ENCODE peak calls at places on chromosomes 16 and 17, in ten cellular contexts. J is activated naive CD8-positive, alpha-beta T cell treated with anti-CD3 and anti-CD28 coated beads for 36 hours; D is islet precursor cell; E is stimulated activated CD8-positive, alpha-beta memory T cell treated with anti-CD3 and anti-CD28 coated beads, Interleukin-2, amount 100 ng/mL, for 48 hours; V is HAP-1; N is left ventricle myocardium superior; R is AG10803; K is ecto neural progenitor cell; B is lung microvascular endothelial cell; I is adipocyte. U is an unnamed sample.

GRCh38 chr17:60631119-60631518 is 31.1 kb downstream of the PPM1D start:
- DNase-seq in V (no peak), K (no peak), N (no peak), B (no peak), I (no peak), J (no peak), R (no peak), E (no peak), D (no peak), U (no peak)

GRCh38 chr16:89114159-89114981 is 20.7 kb downstream of the ACSF3 start:
- DNase-seq in V (no peak), I (no peak), D (peak; percentile 80), J (no peak), K (no peak), B (peak; percentile 36), E (no peak), R (peak; percentile 38), N (peak; percentile 31), U (peak; percentile 77)

GRCh38 chr17:40535924-40536717 is 29.2 kb downstream of the CCR7 start:
- DNase-seq in I (no peak), K (no peak), R (peak; percentile 56), B (peak; percentile 78), D (no peak), E (no peak), V (no peak), J (no peak), N (no peak), U (no peak)

GRCh38 chr16:18784917-18785623 is 5.1 kb downstream of the RPS15A start:
- DNase-seq in I (no peak), D (no peak), V (no peak), E (no peak), J (no peak), B (no peak), N (no peak), K (no peak), R (no peak), U (no peak)

GRCh38 chr16:1465567-1465915 is 9.3 kb downstream of the CLCN7 start:
- DNase-seq in B (no peak), D (no peak), K (no peak), R (no peak), J (no peak), V (no peak), E (no peak), N (peak; percentile 8), I (no peak), U (no peak)

GRCh38 chr16:10589106-10589505 is 8.7 kb upstream of the EMP2 start:
- DNase-seq in B (no peak), D (no peak), I (no peak), J (no peak), R (no peak), K (no peak), E (no peak), V (peak; percentile 50), N (no peak), U (no peak)

GRCh38 chr17:82956146-82956725 is 116.4 kb upstream of the ZNF750 start:
- DNase-seq in J (no peak), I (no peak), B (no peak), E (no peak), D (peak; percentile 49), R (no peak), V (no peak), K (no peak), N (no peak), U (no peak)

GRCh38 chr17:27494192-27495091 is 38.2 kb downstream of the KSR1 start:
- DNase-seq in J (no peak), N (peak; percentile 71), R (peak; percentile 83), V (peak; percentile 61), E (no peak), B (peak; percentile 44), K (no peak), I (peak; percentile 30), D (peak; percentile 77), U (peak; percentile 62)

GRCh38 chr17:75601057-75601987 is 13.7 kb downstream of the MYO15B start:
- DNase-seq in J (peak; percentile 63), E (peak; percentile 52), V (peak; percentile 93), N (peak; percentile 69), D (peak; percentile 88), K (peak; percentile 90), I (peak; percentile 57), R (peak; percentile 20), B (peak; percentile 48), U (peak; percentile 91)

GRCh38 chr16:48611329-48612137 is 1.6 kb upstream of the N4BP1 start:
- DNase-seq in I (no peak), D (no peak), E (peak; percentile 68), R (no peak), N (no peak), B (peak; percentile 52), V (no peak), K (no peak), J (peak; percentile 79), U (peak; percentile 46)

GRCh38 chr17:61467416-61468262 is 15.4 kb downstream of the TBX4 start:
- DNase-seq in R (peak; percentile 40), B (peak; percentile 41), J (no peak), I (peak; percentile 46), K (peak; percentile 87), N (peak; percentile 49), D (peak; percentile 87), E (no peak), V (peak; percentile 67), U (peak; percentile 78)

GRCh38 chr16:67181346-67181745 is 2.4 kb downstream of the MATCAP1 start:
- DNase-seq in B (peak; percentile 71), D (no peak), V (no peak), K (no peak), N (no peak), E (no peak), J (no peak), R (peak; percentile 86), I (peak; percentile 81), U (no peak)

GRCh38 chr17:78114831-78115723 is 13.5 kb downstream of the TMC6 start:
- DNase-seq in N (peak; percentile 83), V (no peak), E (no peak), R (no peak), I (no peak), J (no peak), B (no peak), K (no peak), D (no peak), U (no peak)

GRCh38 chr17:45715787-45716186 is 68.3 kb upstream of the CRHR1 start:
- DNase-seq in R (no peak), B (no peak), J (no peak), N (no peak), E (no peak), K (no peak), V (no peak), I (no peak), D (no peak), U (no peak)

GRCh38 chr16:67719778-67720144 is 645 bp upstream of the GFOD2 start:
- DNase-seq in J (peak; percentile 8), K (peak; percentile 55), D (peak; percentile 75), N (no peak), V (peak; percentile 41), E (no peak), I (peak; percentile 72), R (peak; percentile 68), B (peak; percentile 49), U (peak; percentile 34)

GRCh38 chr17:76351526-76352071 is 2.1 kb downstream of the PRPSAP1 start:
- DNase-seq in B (no peak), V (no peak), J (no peak), K (no peak), I (no peak), R (no peak), N (no peak), E (no peak), D (no peak), U (no peak)

GRCh38 chr16:55605756-55606155 is 39.3 kb downstream of the CAPNS2 start:
- DNase-seq in I (no peak), N (no peak), K (no peak), E (no peak), B (no peak), D (no peak), V (no peak), R (peak; percentile 72), J (no peak), U (no peak)

GRCh38 chr17:63694229-63694973 is 5.5 kb downstream of the LIMD2 start:
- DNase-seq in B (no peak), I (no peak), D (no peak), R (no peak), N (no peak), E (no peak), K (no peak), V (no peak), J (no peak), U (peak; percentile 61)

GRCh38 chr16:15643453-15644305 is 725 bp upstream of the MARF1 start:
- DNase-seq in R (peak; percentile 64), B (peak; percentile 66), N (no peak), J (no peak), I (peak; percentile 88), V (peak; percentile 37), E (no peak), D (no peak), K (no peak), U (no peak)

GRCh38 chr16:49280861-49281331 is 742 bp downstream of the CBLN1 start:
- DNase-seq in D (no peak), V (no peak), I (no peak), J (no peak), B (no peak), R (no peak), N (no peak), E (no peak), K (no peak), U (peak; percentile 19)

GRCh38 chr16:85649411-85649977 is 36.4 kb downstream of the GSE1 start:
- DNase-seq in N (no peak), E (no peak), D (no peak), K (no peak), V (no peak), I (no peak), R (no peak), J (no peak), B (no peak), U (no peak)

GRCh38 chr16:85120006-85120340 is 7.7 kb upstream of the CIBAR2 start:
- DNase-seq in B (no peak), N (no peak), K (no peak), E (no peak), V (no peak), D (no peak), R (no peak), J (no peak), I (no peak), U (no peak)